ENCODE peak calls at places on chromosome 16, in four cellular contexts. W is activated CD8-positive, alpha-beta T cell treated with anti-CD3 and anti-CD28 coated beads for 36 hours; H is astrocyte of the spinal cord; M is RWPE1. E is an unnamed sample.
A peak's percentile ranks its signal among the peaks of the same experiment; 100 is the strongest.

GRCh38 chr16:17432902-17433576 is 37.7 kb downstream of the XYLT1 start:
- DNase-seq in M (no peak), H (no peak), W (no peak), E (peak; percentile 39)

GRCh38 chr16:77574867-77575619 is 140.2 kb upstream of the ADAMTS18 start:
- DNase-seq in W (no peak), H (no peak), M (no peak), E (no peak)

GRCh38 chr16:83187404-83187803 is 560.6 kb downstream of the CDH13 start:
- DNase-seq in M (peak; percentile 57), H (peak; percentile 74), W (peak; percentile 40), E (peak; percentile 10)

GRCh38 chr16:50291719-50292565 is 25.6 kb downstream of the ADCY7 start:
- DNase-seq in W (no peak), M (no peak), H (no peak), E (no peak)

GRCh38 chr16:15509593-15510520 is 75.5 kb downstream of the BMERB1 start:
- DNase-seq in W (peak; percentile 42), M (no peak), H (peak; percentile 83), E (peak; percentile 10)

GRCh38 chr16:12099451-12100123 is 123.1 kb downstream of the SNX29 start:
- DNase-seq in W (no peak), H (no peak), M (no peak), E (no peak)

GRCh38 chr16:16071631-16072244 is 122.3 kb downstream of the ABCC1 start:
- DNase-seq in W (no peak), M (no peak), H (peak; percentile 80), E (no peak)

GRCh38 chr16:67594956-67595355 is 32.6 kb downstream of the CTCF start:
- DNase-seq in H (peak; percentile 77), W (peak; percentile 21), M (peak; percentile 42), E (no peak)

GRCh38 chr16:4319454-4319853 is 3.6 kb downstream of the GLIS2 start:
- DNase-seq in W (peak; percentile 87), M (no peak), H (no peak), E (no peak)

GRCh38 chr16:15950869-15951268 is 1.5 kb downstream of the ABCC1 start:
- DNase-seq in H (no peak), W (no peak), M (peak; percentile 13), E (no peak)

GRCh38 chr16:12362482-12363458 is 386.2 kb downstream of the SNX29 start:
- DNase-seq in W (no peak), M (no peak), H (peak; percentile 22), E (no peak)

GRCh38 chr16:70432800-70433455 is 6.0 kb downstream of the ST3GAL2 start:
- DNase-seq in H (no peak), M (no peak), W (no peak), E (no peak)

GRCh38 chr16:31215287-31216115 is 1.4 kb downstream of the PYDC1 start:
- DNase-seq in M (peak; percentile 87), H (peak; percentile 18), W (peak; percentile 52), E (no peak)

GRCh38 chr16:52976539-52977167 is 76.0 kb downstream of the CHD9NB start:
- DNase-seq in H (peak; percentile 1), M (peak; percentile 34), W (no peak), E (no peak)
- TF ChIP-seq CTCF in H (peak; percentile 16), M (peak; percentile 42), W (no peak), E (peak; percentile 35)

GRCh38 chr16:89574681-89575246 is 794 bp upstream of the CPNE7 start:
- DNase-seq in H (peak; percentile 72), M (peak; percentile 70), W (peak; percentile 67), E (no peak)
- TF ChIP-seq CTCF in H (peak; percentile 75), M (peak; percentile 86), W (peak; percentile 87), E (peak; percentile 47)

GRCh38 chr16:51510416-51510815 is 359.3 kb upstream of the SALL1 start:
- DNase-seq in M (no peak), W (no peak), H (no peak), E (no peak)

GRCh38 chr16:51507286-51507685 is 356.2 kb upstream of the SALL1 start:
- DNase-seq in H (no peak), M (no peak), W (no peak), E (no peak)

GRCh38 chr16:51508813-51509212 is 357.7 kb upstream of the SALL1 start:
- DNase-seq in M (no peak), W (no peak), H (no peak), E (peak; percentile 29)

DNA sequence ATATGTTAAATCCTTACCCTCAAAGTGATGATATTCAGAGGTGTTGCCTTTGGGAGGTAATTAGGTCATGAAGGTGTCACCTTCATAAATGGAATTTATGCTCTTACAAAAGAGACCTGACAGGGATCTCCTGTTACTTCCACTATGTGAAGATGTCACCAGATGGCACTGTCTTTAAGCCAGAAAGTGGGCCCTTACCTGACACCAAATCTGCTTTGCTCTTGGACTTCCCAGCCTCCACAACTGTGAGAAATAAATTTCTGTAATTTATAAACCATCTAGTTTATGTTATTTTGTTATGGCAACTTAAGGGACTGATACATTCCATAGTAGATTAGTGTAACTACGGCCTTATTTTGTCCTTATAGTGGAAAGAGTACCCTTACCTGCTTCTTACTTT is 358.3 kb upstream of the SALL1 start:
- DNase-seq in M (no peak), H (no peak), W (no peak), E (no peak)
- TF ChIP-seq CTCF in M (no peak), H (no peak), W (no peak), E (no peak)

GRCh38 chr16:5604770-5605169 is 507.2 kb upstream of the EEF2KMT start:
- DNase-seq in M (no peak), H (no peak), W (peak; percentile 16), E (no peak)
- TF ChIP-seq CTCF in M (no peak), H (peak; percentile 6), W (no peak), E (no peak)

GRCh38 chr16:81728435-81728834 is 50.7 kb upstream of the PLCG2 start:
- DNase-seq in M (no peak), H (no peak), W (no peak), E (no peak)

GRCh38 chr16:81731636-81732035 is 47.5 kb upstream of the PLCG2 start:
- DNase-seq in W (no peak), M (no peak), H (no peak), E (no peak)

GRCh38 chr16:81732699-81733098 is 46.4 kb upstream of the PLCG2 start:
- DNase-seq in H (no peak), W (no peak), M (no peak), E (no peak)

GRCh38 chr16:81729451-81729850 is 49.6 kb upstream of the PLCG2 start:
- DNase-seq in M (no peak), W (peak; percentile 27), H (no peak), E (no peak)

DNA sequence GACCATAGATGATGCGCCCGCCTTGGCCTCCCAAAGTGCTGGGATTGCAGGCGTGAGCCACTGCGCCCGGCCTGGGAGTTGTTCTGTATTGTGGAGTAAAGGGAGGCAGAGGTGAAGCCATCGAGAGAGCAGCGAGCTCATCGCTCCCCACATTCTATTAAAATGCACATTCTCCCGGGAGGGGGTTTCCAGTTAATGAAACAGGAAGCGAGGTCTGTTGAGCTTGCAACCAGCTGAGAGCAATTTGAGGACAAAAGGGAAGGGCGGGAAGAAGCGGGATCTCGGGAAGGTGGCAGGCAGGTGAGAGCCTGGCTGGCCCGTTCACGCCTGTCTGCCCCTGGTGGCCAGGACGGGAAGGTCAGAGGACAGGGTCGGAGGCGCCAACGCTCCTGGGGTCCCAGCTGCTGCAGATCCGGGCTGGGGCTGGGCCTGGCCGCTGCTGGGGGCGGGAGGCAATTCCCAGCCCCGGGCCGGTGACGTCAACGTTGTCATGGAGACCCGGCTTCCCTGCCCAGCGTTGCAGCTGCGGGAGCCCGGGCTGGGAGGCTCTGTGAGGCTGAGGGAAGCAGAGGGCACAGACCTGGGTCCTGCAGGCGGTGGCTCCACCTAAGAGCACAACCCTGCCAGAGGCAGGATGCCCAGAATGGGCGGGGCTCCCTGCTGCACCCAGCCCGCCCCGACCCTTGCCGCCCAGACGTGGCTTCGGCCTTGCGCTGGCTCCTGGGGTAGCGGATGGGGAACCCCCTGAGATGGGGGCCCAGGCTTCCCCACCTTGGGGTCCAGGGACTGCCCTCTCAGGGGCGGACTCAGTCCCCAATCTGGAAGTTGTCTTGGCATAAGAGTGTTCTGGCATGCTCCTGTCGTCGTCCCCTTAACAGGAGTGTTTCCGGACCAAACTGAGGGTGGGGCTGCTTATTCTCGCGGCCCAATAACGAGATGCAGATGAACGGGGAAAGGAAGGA is 48.7 kb upstream of the PLCG2 start:
- DNase-seq in H (peak; percentile 88), M (peak; percentile 74), W (peak; percentile 67), E (no peak)
- TF ChIP-seq CTCF in H (peak; percentile 58), M (peak; percentile 81), W (peak; percentile 69), E (peak; percentile 41)

GRCh38 chr16:87437911-87438610 is 45.9 kb downstream of the MAP1LC3B start:
- DNase-seq in M (no peak), H (no peak), W (no peak), E (no peak)
- TF ChIP-seq CTCF in M (no peak), H (no peak), W (no peak), E (no peak)

GRCh38 chr16:10616395-10616743 is 36.0 kb upstream of the EMP2 start:
- DNase-seq in W (no peak), H (no peak), M (no peak), E (no peak)

GRCh38 chr16:10612649-10613179 is 32.3 kb upstream of the EMP2 start:
- DNase-seq in M (no peak), H (no peak), W (no peak), E (no peak)

GRCh38 chr16:10616744-10617640 is 36.6 kb upstream of the EMP2 start:
- DNase-seq in W (no peak), M (peak; percentile 76), H (peak; percentile 58), E (peak; percentile 10)

GRCh38 chr16:10613771-10614485 is 33.5 kb upstream of the EMP2 start:
- DNase-seq in H (no peak), W (no peak), M (no peak), E (no peak)

GRCh38 chr16:10614685-10615084 is 34.3 kb upstream of the EMP2 start:
- DNase-seq in M (no peak), W (no peak), H (no peak), E (no peak)
- TF ChIP-seq CTCF in M (no peak), W (no peak), H (no peak), E (no peak)

GRCh38 chr16:659618-660017 is 8.3 kb upstream of the RHOT2 start:
- DNase-seq in H (no peak), W (no peak), M (no peak), E (no peak)

GRCh38 chr16:662095-662494 is 5.8 kb upstream of the RHOT2 start:
- DNase-seq in H (no peak), M (no peak), W (no peak), E (no peak)

GRCh38 chr16:661184-661821 is 6.6 kb upstream of the RHOT2 start:
- DNase-seq in M (no peak), H (no peak), W (no peak), E (no peak)

GRCh38 chr16:660132-660458 is 7.8 kb upstream of the RHOT2 start:
- DNase-seq in W (no peak), H (no peak), M (no peak), E (no peak)

GRCh38 chr16:660459-661183 is 7.3 kb upstream of the RHOT2 start:
- DNase-seq in H (peak; percentile 78), M (peak; percentile 87), W (peak; percentile 75), E (peak; percentile 63)
- TF ChIP-seq CTCF in H (peak; percentile 54), M (peak; percentile 42), W (peak; percentile 42), E (peak; percentile 54)

E was measured in AG09319.